ENCODE peak calls at places on chromosomes 6 and 20, in ten cellular contexts. L is GM20000; M is foreskin fibroblast; K is body of pancreas; D is neural crest cell; R is AG10803; Q is NCI-H1105; F is activated CD8-positive, alpha-beta T cell treated with anti-CD3 and anti-CD28 coated beads for 36 hours; V is iris pigment epithelial cell; X is activated CD8-positive, alpha-beta memory T cell treated with anti-CD3 and anti-CD28 coated beads, Interleukin-2, amount 10 ng/mL, durations not matched to agents 7 days and 5 days. S is an unnamed sample.

GRCh38 chr6:160971151-160971550 is 20.4 kb upstream of the MAP3K4 start:
- DNase-seq in L (no peak), M (no peak), K (no peak), D (no peak), R (peak; percentile 6), Q (no peak), F (no peak), V (no peak), X (no peak), S (no peak)

GRCh38 chr20:11271920-11272594 is 598.3 kb upstream of the JAG1 start:
- DNase-seq in L (no peak), M (no peak), K (no peak), D (no peak), R (no peak), Q (no peak), F (no peak), V (no peak), X (no peak), S (no peak)

GRCh38 chr20:18138266-18138582 is 561 bp downstream of the KAT14 start:
- DNase-seq in L (no peak), M (no peak), K (no peak), D (no peak), R (no peak), Q (no peak), F (no peak), V (no peak), X (no peak), S (no peak)

GRCh38 chr20:18001131-18001921 is 32.5 kb downstream of the MGME1 start:
- DNase-seq in L (no peak), M (peak; percentile 63), K (peak; percentile 36), D (no peak), R (peak; percentile 90), Q (no peak), F (no peak), V (peak; percentile 94), X (no peak), S (peak; percentile 60)

GRCh38 chr6:72622094-72622540 is 253 bp downstream of the KCNQ5 start:
- DNase-seq in L (peak; percentile 72), M (peak; percentile 29), K (peak; percentile 37), D (peak; percentile 46), R (peak; percentile 48), Q (peak; percentile 48), F (peak; percentile 73), V (no peak), X (peak; percentile 58), S (no peak)

GRCh38 chr6:140572129-140572528 is 1197.7 kb upstream of the CITED2 start:
- DNase-seq in L (no peak), M (peak; percentile 83), K (no peak), D (no peak), R (peak; percentile 96), Q (no peak), F (no peak), V (peak; percentile 94), X (no peak), S (peak; percentile 67)

GRCh38 chr6:36615018-36615761 is 21.0 kb downstream of the SRSF3 start:
- DNase-seq in L (peak; percentile 41), M (peak; percentile 54), K (peak; percentile 45), D (peak; percentile 42), R (peak; percentile 73), Q (peak; percentile 16), F (peak; percentile 57), V (peak; percentile 60), X (peak; percentile 55), S (no peak)

GRCh38 chr6:62284725-62285124 is 1.3 kb downstream of the KHDRBS2 start:
- DNase-seq in L (no peak), M (no peak), K (no peak), D (no peak), R (no peak), Q (no peak), F (no peak), V (no peak), X (no peak), S (no peak)

GRCh38 chr6:37381579-37381978 is 27.8 kb downstream of the RNF8 start:
- DNase-seq in L (peak; percentile 62), M (peak; percentile 12), K (peak; percentile 38), D (no peak), R (peak; percentile 51), Q (peak; percentile 57), F (peak; percentile 36), V (peak; percentile 71), X (peak; percentile 47), S (peak; percentile 31)

GRCh38 chr6:72977114-72977513 is 248.2 kb downstream of the KHDC1L start:
- DNase-seq in L (peak; percentile 36), M (no peak), K (no peak), D (no peak), R (no peak), Q (no peak), F (no peak), V (peak; percentile 20), X (no peak), S (no peak)

GRCh38 chr6:108156180-108156937 is 9.5 kb upstream of the NR2E1 start:
- DNase-seq in L (no peak), M (no peak), K (no peak), D (no peak), R (no peak), Q (no peak), F (no peak), V (no peak), X (no peak), S (no peak)

GRCh38 chr6:145561095-145561820 is 174.1 kb downstream of the EPM2A start:
- DNase-seq in L (no peak), M (no peak), K (no peak), D (no peak), R (no peak), Q (no peak), F (no peak), V (no peak), X (no peak), S (no peak)

GRCh38 chr6:51926125-51926524 is 161.3 kb downstream of the PKHD1 start:
- DNase-seq in L (peak; percentile 13), M (no peak), K (no peak), D (no peak), R (no peak), Q (no peak), F (no peak), V (no peak), X (no peak), S (no peak)

GRCh38 chr6:157273756-157274088 is 49.6 kb downstream of the TMEM242 start:
- DNase-seq in L (peak; percentile 82), M (peak; percentile 10), K (no peak), D (peak; percentile 28), R (no peak), Q (peak; percentile 57), F (peak; percentile 79), V (no peak), X (peak; percentile 77), S (peak; percentile 27)

GRCh38 chr6:7697820-7698623 is 27.9 kb upstream of the BMP6 start:
- DNase-seq in L (no peak), M (peak; percentile 83), K (no peak), D (no peak), R (peak; percentile 89), Q (no peak), F (peak; percentile 12), V (peak; percentile 94), X (no peak), S (peak; percentile 79)

GRCh38 chr20:40054311-40054710 is 634.7 kb downstream of the MAFB start:
- DNase-seq in L (no peak), M (no peak), K (no peak), D (no peak), R (no peak), Q (no peak), F (no peak), V (no peak), X (no peak), S (no peak)

GRCh38 chr20:12925863-12926547 is 82.8 kb upstream of the SPTLC3 start:
- DNase-seq in L (no peak), M (no peak), K (no peak), D (no peak), R (no peak), Q (no peak), F (no peak), V (no peak), X (no peak), S (no peak)

GRCh38 chr6:155117266-155117665 is 122.2 kb downstream of the TIAM2 start:
- DNase-seq in L (no peak), M (peak; percentile 68), K (no peak), D (no peak), R (peak; percentile 96), Q (no peak), F (no peak), V (peak; percentile 89), X (no peak), S (peak; percentile 77)

GRCh38 chr6:156068870-156069269 is 613.2 kb upstream of the NOX3 start:
- DNase-seq in L (no peak), M (no peak), K (no peak), D (no peak), R (no peak), Q (peak; percentile 35), F (no peak), V (no peak), X (no peak), S (no peak)

GRCh38 chr6:143478479-143479062 is 28.0 kb downstream of the PEX3 start:
- DNase-seq in L (peak; percentile 13), M (no peak), K (no peak), D (no peak), R (no peak), Q (no peak), F (no peak), V (no peak), X (no peak), S (no peak)

GRCh38 chr6:37056439-37057127 is 51.1 kb downstream of the FGD2 start:
- DNase-seq in L (no peak), M (no peak), K (no peak), D (no peak), R (peak; percentile 32), Q (no peak), F (no peak), V (peak; percentile 38), X (no peak), S (no peak)

GRCh38 chr6:21325201-21325856 is 268.2 kb upstream of the SOX4 start:
- DNase-seq in L (no peak), M (no peak), K (no peak), D (no peak), R (no peak), Q (peak; percentile 39), F (no peak), V (no peak), X (no peak), S (no peak)

GRCh38 chr20:37755665-37756064 is 61.8 kb downstream of the CTNNBL1 start:
- DNase-seq in L (no peak), M (peak; percentile 15), K (no peak), D (no peak), R (peak; percentile 55), Q (no peak), F (no peak), V (no peak), X (no peak), S (no peak)

GRCh38 chr6:168149015-168149414 is 70.0 kb upstream of the FRMD1 start:
- DNase-seq in L (no peak), M (no peak), K (no peak), D (no peak), R (no peak), Q (no peak), F (no peak), V (no peak), X (peak; percentile 16), S (no peak)

GRCh38 chr20:37968726-37969401 is 64.4 kb downstream of the TTI1 start:
- DNase-seq in L (no peak), M (no peak), K (no peak), D (no peak), R (peak; percentile 5), Q (peak; percentile 93), F (no peak), V (peak; percentile 12), X (no peak), S (peak; percentile 21)

GRCh38 chr6:170087946-170088348 is 202.9 kb downstream of the DLL1 start:
- DNase-seq in L (peak; percentile 89), M (no peak), K (peak; percentile 11), D (no peak), R (no peak), Q (no peak), F (peak; percentile 78), V (no peak), X (peak; percentile 90), S (no peak)

GRCh38 chr6:31420546-31420945 is 17.2 kb downstream of the MICA start:
- DNase-seq in L (no peak), M (no peak), K (no peak), D (no peak), R (no peak), Q (no peak), F (no peak), V (no peak), X (no peak), S (no peak)

GRCh38 chr20:45047581-45048119 is 53.3 kb downstream of the KCNS1 start:
- DNase-seq in L (no peak), M (no peak), K (no peak), D (no peak), R (no peak), Q (no peak), F (no peak), V (no peak), X (no peak), S (no peak)

S was measured in brain microvascular endothelial cell.